ENCODE peak calls at places on chromosomes 3 and 15, in seven cellular contexts. S is epithelial cell of esophagus, J is fibroblast of lung, D is stomach, O is psoas muscle, W is HFFc6, K is esophagus muscularis mucosa. I is an unnamed sample.
A peak's percentile ranks its signal among the peaks of the same experiment; 100 is the strongest.

GRCh38 chr3:135103913-135104312 is 308.9 kb downstream of the EPHB1 start:
- DNase-seq in S (no peak), J (no peak), D (no peak), O (no peak), W (no peak), K (no peak), I (no peak)

GRCh38 chr3:171788546-171789351 is 21.5 kb downstream of the PLD1 start:
- DNase-seq in S (peak; percentile 94), J (peak; percentile 80), D (no peak), O (no peak), W (peak; percentile 89), K (peak; percentile 26), I (no peak)

GRCh38 chr3:30632065-30632464 is 25.7 kb downstream of the TGFBR2 start:
- DNase-seq in S (no peak), J (peak; percentile 52), D (no peak), O (no peak), W (no peak), K (no peak), I (no peak)

GRCh38 chr3:105868450-105868744 is 415 bp downstream of the CBLB start:
- DNase-seq in S (peak; percentile 45), J (peak; percentile 46), D (peak; percentile 61), O (peak; percentile 53), W (peak; percentile 44), K (peak; percentile 93), I (peak; percentile 50)

GRCh38 chr3:189637755-189638154 is 6.6 kb downstream of the TP63 start:
- DNase-seq in S (no peak), J (no peak), D (no peak), O (no peak), W (no peak), K (no peak), I (no peak)

GRCh38 chr15:67850995-67851535 is 11.2 kb upstream of the RNU6-1 start:
- DNase-seq in S (peak; percentile 83), J (peak; percentile 31), D (no peak), O (no peak), W (no peak), K (no peak), I (no peak)

GRCh38 chr15:63887630-63888029 is 53.9 kb upstream of the HERC1 start:
- DNase-seq in S (no peak), J (no peak), D (no peak), O (no peak), W (no peak), K (no peak), I (no peak)

GRCh38 chr3:28915711-28916481 is 365.0 kb upstream of the RBMS3 start:
- DNase-seq in S (peak; percentile 95), J (peak; percentile 91), D (peak; percentile 26), O (no peak), W (peak; percentile 46), K (no peak), I (no peak)

GRCh38 chr3:14791343-14791945 is 27.3 kb upstream of the FGD5 start:
- DNase-seq in S (peak; percentile 64), J (peak; percentile 32), D (peak; percentile 70), O (peak; percentile 70), W (peak; percentile 23), K (no peak), I (peak; percentile 18)

GRCh38 chr15:79455361-79455760 is 23.2 kb downstream of the MINAR1 start:
- DNase-seq in S (no peak), J (no peak), D (no peak), O (no peak), W (no peak), K (peak; percentile 47), I (no peak)

GRCh38 chr3:4571690-4572334 is 78.7 kb downstream of the ITPR1 start:
- DNase-seq in S (peak; percentile 46), J (no peak), D (no peak), O (no peak), W (no peak), K (no peak), I (no peak)

GRCh38 chr3:197297020-197297419 is 1.4 kb downstream of the DLG1 start:
- DNase-seq in S (peak; percentile 30), J (no peak), D (no peak), O (no peak), W (no peak), K (no peak), I (no peak)

GRCh38 chr3:195204360-195205166 is 66.4 kb downstream of the XXYLT1 start:
- DNase-seq in S (no peak), J (peak; percentile 88), D (peak; percentile 24), O (no peak), W (peak; percentile 30), K (no peak), I (no peak)

GRCh38 chr15:58241872-58242271 is 103.7 kb downstream of the AQP9 start:
- DNase-seq in S (no peak), J (no peak), D (no peak), O (no peak), W (peak; percentile 8), K (no peak), I (no peak)

GRCh38 chr3:171809513-171810277 is 588 bp downstream of the PLD1 start:
- DNase-seq in S (peak; percentile 88), J (peak; percentile 95), D (peak; percentile 68), O (peak; percentile 89), W (peak; percentile 94), K (peak; percentile 94), I (peak; percentile 70)

GRCh38 chr3:152595975-152596832 is 238.7 kb upstream of the P2RY1 start:
- DNase-seq in S (peak; percentile 42), J (peak; percentile 90), D (peak; percentile 42), O (no peak), W (peak; percentile 41), K (no peak), I (no peak)

GRCh38 chr3:66808891-66809578 is 189.1 kb upstream of the KBTBD8 start:
- DNase-seq in S (no peak), J (no peak), D (no peak), O (no peak), W (no peak), K (no peak), I (no peak)

GRCh38 chr3:66803706-66804496 is 194.2 kb upstream of the KBTBD8 start:
- DNase-seq in S (no peak), J (no peak), D (no peak), O (no peak), W (no peak), K (no peak), I (no peak)

GRCh38 chr3:66797916-66798560 is 200.1 kb upstream of the KBTBD8 start:
- DNase-seq in S (peak; percentile 51), J (peak; percentile 86), D (peak; percentile 27), O (peak; percentile 29), W (no peak), K (no peak), I (no peak)

GRCh38 chr3:66800941-66801545 is 197.1 kb upstream of the KBTBD8 start:
- DNase-seq in S (peak; percentile 68), J (peak; percentile 21), D (no peak), O (no peak), W (peak; percentile 29), K (no peak), I (no peak)

GRCh38 chr3:66803206-66803605 is 194.9 kb upstream of the KBTBD8 start:
- DNase-seq in S (no peak), J (no peak), D (no peak), O (no peak), W (no peak), K (no peak), I (no peak)
- TF ChIP-seq CTCF in S (peak; percentile 25), J (no peak), D (no peak), O (no peak), W (peak; percentile 14), K (peak; percentile 15), I (no peak)

DNA sequence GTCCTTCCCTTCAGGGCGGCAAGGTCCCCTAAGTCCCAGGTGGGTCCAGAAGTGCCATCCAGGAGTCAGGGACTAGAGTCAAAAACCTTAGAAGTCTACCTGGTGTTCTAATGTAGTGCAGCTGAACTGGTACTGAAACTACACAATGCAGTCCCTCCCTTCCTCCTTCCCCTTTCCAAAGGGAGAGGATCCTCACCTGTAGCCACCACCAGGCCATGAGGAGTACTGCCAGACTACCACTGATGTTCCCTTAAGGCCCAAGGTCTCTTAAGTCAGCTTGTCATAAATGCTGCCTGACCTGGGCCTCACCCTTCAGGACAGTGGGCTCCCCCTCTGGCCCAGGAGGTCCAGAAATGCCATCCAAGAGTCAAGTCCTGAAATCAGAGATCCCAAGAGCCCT is 98.9 kb downstream of the ULK4 start:
- DNase-seq in S (peak; percentile 39), J (no peak), D (no peak), O (no peak), W (no peak), K (no peak), I (no peak)
- TF ChIP-seq CTCF in S (peak; percentile 49), J (no peak), D (no peak), O (no peak), W (peak; percentile 32), K (no peak), I (no peak)

DNA sequence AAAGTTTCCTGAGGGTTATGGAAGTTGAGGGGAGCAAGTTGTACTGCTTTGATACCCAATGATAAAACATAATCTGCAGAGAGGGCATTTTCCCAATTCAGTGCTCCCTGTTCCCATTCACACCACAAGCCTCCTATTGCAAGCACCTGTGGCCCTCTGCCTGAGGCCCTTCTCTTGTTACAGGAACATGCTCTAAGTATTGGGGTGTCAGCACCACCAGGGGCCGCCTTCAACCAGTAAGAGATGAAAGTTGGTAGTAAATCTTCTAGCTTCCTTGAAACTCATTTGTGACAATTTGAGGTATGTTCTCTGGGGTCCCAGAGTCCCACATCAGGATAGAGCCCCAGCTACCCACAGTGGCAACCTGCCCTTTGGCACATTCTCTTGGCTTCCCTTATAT is 265.4 kb upstream of the ARHGEF26 start:
- DNase-seq in S (no peak), J (no peak), D (no peak), O (no peak), W (no peak), K (no peak), I (no peak)
- TF ChIP-seq CTCF in S (no peak), J (no peak), D (no peak), O (no peak), W (no peak), K (no peak), I (no peak)

GRCh38 chr3:147187687-147188086 is 218.7 kb downstream of the ZIC4 start:
- DNase-seq in S (no peak), J (no peak), D (no peak), O (no peak), W (no peak), K (no peak), I (no peak)

GRCh38 chr3:147189016-147189415 is 217.3 kb downstream of the ZIC4 start:
- DNase-seq in S (no peak), J (peak; percentile 7), D (no peak), O (no peak), W (no peak), K (no peak), I (no peak)

GRCh38 chr3:147197739-147198138 is 208.6 kb downstream of the ZIC4 start:
- DNase-seq in S (no peak), J (no peak), D (no peak), O (no peak), W (no peak), K (no peak), I (no peak)

GRCh38 chr3:147195896-147196295 is 210.4 kb downstream of the ZIC4 start:
- DNase-seq in S (no peak), J (peak; percentile 23), D (no peak), O (no peak), W (peak; percentile 11), K (no peak), I (no peak)

DNA sequence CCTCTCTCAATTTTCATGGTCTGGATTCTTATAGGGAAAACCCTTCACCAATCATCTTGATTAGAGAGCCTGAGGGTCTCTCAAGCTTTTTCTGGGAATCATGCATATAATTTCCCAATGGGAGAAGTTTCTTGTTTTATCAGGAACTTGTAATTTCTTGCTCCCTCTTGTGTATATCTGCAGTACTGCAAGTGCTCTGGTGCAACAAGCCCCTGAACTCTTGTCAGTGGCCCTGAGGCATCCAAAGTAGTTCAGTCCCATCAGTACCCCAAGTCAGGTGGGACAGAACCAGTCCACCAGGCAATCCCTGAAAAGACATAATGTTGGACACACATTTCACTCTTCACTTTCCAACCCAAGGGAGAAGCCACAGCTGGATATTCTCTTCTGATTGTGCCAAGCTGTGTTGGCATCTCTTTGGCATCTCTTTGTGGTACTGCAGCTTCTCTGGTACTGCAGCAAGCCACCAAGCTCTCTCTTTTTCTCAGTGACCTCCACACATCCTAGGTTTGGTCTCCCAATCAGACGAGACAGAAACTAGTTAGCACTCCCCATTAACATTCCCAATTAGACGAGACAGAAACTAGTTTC is 214.5 kb downstream of the ZIC4 start:
- DNase-seq in S (peak; percentile 77), J (peak; percentile 84), D (no peak), O (no peak), W (peak; percentile 71), K (no peak), I (no peak)
- TF ChIP-seq CTCF in S (peak; percentile 76), J (peak; percentile 83), D (peak; percentile 44), O (peak; percentile 66), W (peak; percentile 96), K (peak; percentile 66), I (peak; percentile 66)

I was measured in gastrocnemius medialis.